ENCODE peak calls at places on chromosomes 3 and 15, in seven cellular contexts. E, G, M, U, C, R and V are unnamed samples.

GRCh38 chr3:96172917-96173316 is 641.5 kb upstream of the EPHA6 start:
- DNase-seq in E (no peak), G (no peak), M (no peak), U (no peak), C (no peak), R (no peak), V (no peak)

GRCh38 chr15:62887113-62887570 is 155.4 kb upstream of the TPM1 start:
- DNase-seq in E (no peak), G (no peak), M (no peak), U (no peak), C (no peak), R (no peak), V (no peak)

GRCh38 chr3:142962520-142963265 is 781 bp downstream of the PAQR9 start:
- DNase-seq in E (peak), G (no peak), M (no peak), U (no peak), C (no peak), R (no peak), V (no peak)

GRCh38 chr3:112472676-112473075 is 26.6 kb downstream of the BTLA start:
- DNase-seq in E (no peak), G (no peak), M (no peak), U (no peak), C (no peak), R (no peak), V (no peak)

GRCh38 chr15:84398763-84399701 is 163.5 kb downstream of the GOLGA6L4 start:
- DNase-seq in E (no peak), G (no peak), M (no peak), U (no peak), C (no peak), R (no peak), V (no peak)

GRCh38 chr3:61060421-61060861 is 190.8 kb downstream of the FHIT start:
- DNase-seq in E (no peak), G (no peak), M (no peak), U (no peak), C (no peak), R (peak), V (no peak)

GRCh38 chr3:94159062-94159726 is 96.3 kb downstream of the NSUN3 start:
- DNase-seq in E (no peak), G (no peak), M (no peak), U (no peak), C (no peak), R (peak), V (peak)

GRCh38 chr3:99023590-99024192 is 122.2 kb upstream of the DCBLD2 start:
- DNase-seq in E (no peak), G (no peak), M (no peak), U (no peak), C (no peak), R (peak), V (no peak)

GRCh38 chr15:88792342-88793282 is 10.6 kb upstream of the ACAN start:
- DNase-seq in E (no peak), G (no peak), M (no peak), U (no peak), C (no peak), R (no peak), V (no peak)

GRCh38 chr3:42057561-42058211 is 33.5 kb upstream of the TRAK1 start:
- DNase-seq in E (no peak), G (no peak), M (no peak), U (no peak), C (no peak), R (no peak), V (no peak)

GRCh38 chr3:47016934-47017435 is 37.5 kb downstream of the NBEAL2 start:
- DNase-seq in E (peak), G (no peak), M (no peak), U (no peak), C (no peak), R (peak), V (no peak)

GRCh38 chr3:50583897-50584296 is 14.6 kb downstream of the HEMK1 start:
- DNase-seq in E (no peak), G (no peak), M (no peak), U (no peak), C (no peak), R (no peak), V (peak)